ENCODE peak calls at places on chromosomes 2 and 18, in five cellular contexts. F is HepG2, E is GM12878, U is H1, Q is A549. M is an unnamed sample.
A peak's percentile ranks its signal among the peaks of the same experiment; 100 is the strongest.

GRCh38 chr2:26616032-26616863 is 24.9 kb downstream of the CIB4 start:
- DNase-seq in E (no peak), U (no peak), Q (no peak), F (no peak), M (no peak)

GRCh38 chr2:28525481-28525880 is 29.6 kb downstream of the PLB1 start:
- DNase-seq in F (no peak), E (no peak), Q (no peak), U (no peak), M (no peak)

GRCh38 chr2:26574900-26575560 is 66.1 kb downstream of the CIB4 start:
- DNase-seq in Q (no peak), F (no peak), U (no peak), E (no peak), M (no peak)

GRCh38 chr2:183543731-183544130 is 419.5 kb downstream of the NUP35 start:
- DNase-seq in E (peak; percentile 24), U (no peak), Q (no peak), F (no peak), M (no peak)

GRCh38 chr2:239251971-239252370 is 148.8 kb downstream of the HDAC4 start:
- DNase-seq in F (no peak), E (no peak), U (no peak), Q (no peak), M (no peak)

GRCh38 chr2:9400268-9401058 is 22.9 kb downstream of the ITGB1BP1 start:
- DNase-seq in Q (no peak), F (no peak), E (no peak), U (no peak), M (no peak)

GRCh38 chr2:166230024-166230723 is 102.4 kb upstream of the SCN1A start:
- DNase-seq in F (peak; percentile 98), Q (no peak), E (no peak), U (no peak), M (no peak)

GRCh38 chr18:34222025-34222395 is 2.7 kb downstream of the NOL4 start:
- DNase-seq in F (no peak), E (no peak), Q (no peak), U (no peak), M (no peak)

GRCh38 chr18:23852236-23853045 is 162.1 kb upstream of the TTC39C start:
- DNase-seq in E (no peak), U (no peak), Q (no peak), F (no peak), M (no peak)

GRCh38 chr2:85111819-85112281 is 21.3 kb upstream of the TCF7L1 start:
- DNase-seq in E (no peak), F (no peak), Q (no peak), U (no peak), M (no peak)

GRCh38 chr18:69257861-69258458 is 142.7 kb upstream of the DOK6 start:
- DNase-seq in E (no peak), Q (no peak), U (no peak), F (peak; percentile 17), M (no peak)

GRCh38 chr2:165777522-165778186 is 16.4 kb downstream of the GALNT3 start:
- DNase-seq in F (no peak), U (no peak), E (no peak), Q (no peak), M (no peak)

GRCh38 chr2:98698896-98699295 is 32.0 kb downstream of the MGAT4A start:
- DNase-seq in U (no peak), Q (no peak), E (no peak), F (no peak), M (no peak)

GRCh38 chr18:28175930-28176673 is 828 bp downstream of the CDH2 start:
- DNase-seq in E (no peak), F (no peak), Q (peak; percentile 13), U (no peak), M (no peak)

GRCh38 chr2:126990605-126991532 is 92.2 kb downstream of the TEX51 start:
- DNase-seq in F (peak; percentile 74), U (no peak), Q (no peak), E (no peak), M (peak; percentile 67)

GRCh38 chr2:241638063-241638660 is 669 bp downstream of the ATG4B start:
- DNase-seq in U (no peak), F (no peak), Q (no peak), E (no peak), M (no peak)

GRCh38 chr2:194566907-194567660 is 1089.9 kb upstream of the SLC39A10 start:
- DNase-seq in F (no peak), Q (no peak), E (peak; percentile 25), U (no peak), M (no peak)

GRCh38 chr2:240567872-240568677 is at the start of gene RNPEPL1:
- DNase-seq in Q (no peak), F (no peak), U (no peak), E (no peak), M (peak; percentile 58)

GRCh38 chr2:112465373-112465772 is 16.6 kb upstream of the TTL start:
- DNase-seq in E (no peak), U (no peak), F (peak; percentile 24), Q (peak; percentile 18), M (no peak)

GRCh38 chr2:37827911-37828411 is 97.1 kb upstream of the RMDN2 start:
- DNase-seq in Q (no peak), F (peak; percentile 78), E (no peak), U (no peak), M (no peak)

GRCh38 chr2:219125225-219125885 is 35.3 kb downstream of the NHEJ1 start:
- DNase-seq in E (no peak), Q (peak; percentile 31), F (peak; percentile 77), U (no peak), M (peak; percentile 73)

GRCh38 chr18:22302152-22302551 is 115.6 kb downstream of the CTAGE1 start:
- DNase-seq in U (no peak), Q (no peak), E (no peak), F (no peak), M (no peak)

GRCh38 chr2:140580799-140581198 is 1550.0 kb downstream of the LRP1B start:
- DNase-seq in E (no peak), F (no peak), Q (no peak), U (no peak), M (no peak)

GRCh38 chr2:168713325-168713724 is 89.1 kb upstream of the NOSTRIN start:
- DNase-seq in U (no peak), E (no peak), F (no peak), Q (no peak), M (no peak)

GRCh38 chr2:52936029-52936428 is 831.6 kb upstream of the CHAC2 start:
- DNase-seq in Q (no peak), F (no peak), E (no peak), U (no peak), M (no peak)

DNA sequence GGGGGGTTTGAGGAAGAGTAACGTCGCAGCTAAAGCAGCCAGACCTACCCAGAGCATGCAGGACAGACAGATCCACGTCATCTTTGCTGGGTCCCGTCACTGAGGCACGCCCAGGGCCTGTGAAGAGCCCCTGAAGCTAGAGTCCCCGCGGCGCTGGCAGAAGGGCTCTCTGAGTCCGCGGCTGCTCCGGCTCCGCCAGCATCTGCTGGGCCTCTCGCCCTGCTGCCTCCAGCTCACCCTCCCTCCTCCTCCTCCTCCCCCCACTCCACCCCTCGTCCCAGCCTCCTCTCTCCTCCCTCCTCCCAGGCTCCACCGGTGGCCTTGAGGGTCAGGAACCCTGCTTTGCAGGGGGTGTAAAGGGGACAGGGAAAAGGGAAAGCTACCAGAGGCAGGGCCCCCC is at the start of gene TNS1:
- DNase-seq in U (no peak), E (no peak), F (no peak), Q (no peak), M (no peak)
- H3K4me3 ChIP-seq in U (no peak within 1 kb of the TSS), E (no peak within 1 kb of the TSS), F (no peak within 1 kb of the TSS), Q (no peak within 1 kb of the TSS), M (no peak within 1 kb of the TSS)

GRCh38 chr2:222526480-222527277 is 102.3 kb downstream of the SGPP2 start:
- DNase-seq in Q (no peak), F (no peak), E (no peak), U (no peak), M (no peak)

GRCh38 chr2:222535477-222535876 is 111.1 kb downstream of the SGPP2 start:
- DNase-seq in Q (no peak), F (no peak), U (no peak), E (no peak), M (no peak)

GRCh38 chr2:222532315-222532714 is 108.0 kb downstream of the SGPP2 start:
- DNase-seq in Q (no peak), E (no peak), U (no peak), F (no peak), M (no peak)
- TF ChIP-seq KDM1A in Q (no peak), E (no peak), U (no peak), F (no peak), M (no peak)

GRCh38 chr2:6916224-6916623 is 988 bp upstream of the RNF144A start:
- DNase-seq in Q (no peak), E (no peak), U (no peak), F (no peak), M (no peak)

GRCh38 chr2:6917071-6917760 is at the start of gene RNF144A:
- DNase-seq in E (no peak), F (no peak), U (no peak), Q (peak; percentile 80), M (peak; percentile 92)

GRCh38 chr2:6917761-6918421 is 679 bp downstream of the RNF144A start:
- DNase-seq in E (no peak), Q (peak; percentile 26), F (no peak), U (no peak), M (no peak)

GRCh38 chr2:6915399-6915798 is 1.8 kb upstream of the RNF144A start:
- DNase-seq in U (no peak), E (no peak), Q (no peak), F (peak; percentile 75), M (no peak)

GRCh38 chr2:6916736-6917070 is 509 bp upstream of the RNF144A start:
- DNase-seq in U (no peak), F (no peak), E (no peak), Q (peak; percentile 17), M (no peak)
- H3K4me3 ChIP-seq in U (peak overlapping the region; percentile 55), F (peak overlapping the region; percentile 83), E (no peak overlapping the region), Q (peak overlapping the region; percentile 75), M (no peak overlapping the region)

DNA sequence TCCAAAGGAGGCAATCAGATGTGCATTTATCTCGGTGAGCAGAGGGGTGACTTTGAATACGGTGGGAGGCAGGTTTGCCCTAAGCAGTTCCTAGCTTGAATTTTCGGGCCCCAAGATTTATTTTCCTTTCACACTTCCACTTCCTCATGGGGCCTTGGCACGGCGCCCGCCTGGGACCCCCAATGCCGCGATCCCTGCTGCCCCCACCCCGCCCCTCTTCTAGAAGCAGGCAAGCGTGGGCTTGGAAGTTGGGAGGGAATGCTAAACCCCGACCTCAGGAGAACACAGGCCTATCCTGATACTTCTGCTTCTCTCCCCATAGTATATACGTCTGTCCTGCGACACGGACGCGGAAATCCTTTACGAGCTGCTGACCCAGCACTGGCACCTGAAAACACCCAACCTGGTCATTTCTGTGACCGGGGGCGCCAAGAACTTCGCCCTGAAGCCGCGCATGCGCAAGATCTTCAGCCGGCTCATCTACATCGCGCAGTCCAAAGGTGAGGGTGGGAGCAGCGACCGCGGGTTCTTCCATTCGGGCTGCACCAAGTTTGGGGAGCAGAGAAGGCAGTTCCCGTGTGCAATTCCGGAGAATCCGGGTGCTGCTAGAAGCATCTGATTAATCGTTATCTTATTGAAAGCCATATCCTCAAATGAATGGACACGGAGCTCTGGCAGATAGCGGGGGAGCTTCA is 21.6 kb downstream of the TRPM8 start:
- DNase-seq in U (no peak), F (no peak), Q (no peak), E (no peak), M (no peak)
- TF ChIP-seq KDM1A in U (no peak), F (no peak), Q (no peak), E (no peak), M (no peak)